ENCODE peak calls at places on chromosome 1, in nine cellular contexts. K is heart right ventricle, J is heart left ventricle, H is mammary epithelial cell, C is RWPE1, U is bronchial epithelial cell, D is cardiac muscle cell, Q is tibial artery, E is Calu3. I is an unnamed sample.

GRCh38 chr1:161936786-161937185 is 86.9 kb downstream of the OLFML2B start:
- DNase-seq in K (no peak), J (no peak), H (no peak), C (no peak), U (peak), D (no peak), Q (no peak), E (no peak), I (no peak)

GRCh38 chr1:43932786-43933385 is 715 bp upstream of the ARTN start:
- DNase-seq in K (no peak), J (no peak), H (peak), C (peak), U (peak), D (no peak), Q (no peak), E (no peak), I (no peak)

GRCh38 chr1:25727026-25727818 is 72.8 kb upstream of the SELENON start:
- DNase-seq in K (no peak), J (no peak), H (no peak), C (no peak), U (no peak), D (no peak), Q (no peak), E (no peak), I (no peak)

GRCh38 chr1:15311886-15312285 is 64.9 kb downstream of the FHAD1 start:
- DNase-seq in K (no peak), J (no peak), H (peak), C (no peak), U (no peak), D (no peak), Q (no peak), E (no peak), I (no peak)

GRCh38 chr1:117664314-117664713 is 58.5 kb downstream of the TENT5C start:
- DNase-seq in K (no peak), J (no peak), H (no peak), C (no peak), U (no peak), D (no peak), Q (no peak), E (no peak), I (no peak)

GRCh38 chr1:116374340-116375164 is 1.5 kb downstream of the ATP1A1 start:
- DNase-seq in K (no peak), J (no peak), H (peak), C (no peak), U (no peak), D (peak), Q (no peak), E (no peak), I (peak)

GRCh38 chr1:27726173-27726793 is 522 bp downstream of the FAM76A start:
- DNase-seq in K (peak), J (peak), H (peak), C (peak), U (peak), D (peak), Q (peak), E (peak), I (peak)

GRCh38 chr1:52771384-52771783 is 45.1 kb downstream of the ZYG11B start:
- DNase-seq in K (no peak), J (no peak), H (no peak), C (no peak), U (no peak), D (no peak), Q (no peak), E (no peak), I (no peak)

GRCh38 chr1:201647094-201647493 is 108.2 kb downstream of the NAV1 start:
- DNase-seq in K (no peak), J (no peak), H (no peak), C (no peak), U (no peak), D (peak), Q (no peak), E (no peak), I (no peak)

GRCh38 chr1:42983675-42984074 is 25.0 kb upstream of the SLC2A1 start:
- DNase-seq in K (no peak), J (no peak), H (no peak), C (no peak), U (no peak), D (no peak), Q (no peak), E (no peak), I (no peak)

GRCh38 chr1:37792943-37793686 is 532 bp upstream of the MANEAL start:
- DNase-seq in K (no peak), J (no peak), H (no peak), C (no peak), U (no peak), D (no peak), Q (no peak), E (no peak), I (no peak)

GRCh38 chr1:13702425-13703127 is 2.6 kb downstream of the PRDM2 start:
- DNase-seq in K (no peak), J (no peak), H (no peak), C (no peak), U (no peak), D (no peak), Q (no peak), E (no peak), I (no peak)
- TF ChIP-seq CTCF in K (no peak), J (no peak), H (no peak), C (no peak), U (no peak), D (no peak), Q (no peak), E (no peak), I (no peak)

GRCh38 chr1:112674986-112675727 is 698 bp downstream of the MOV10 start:
- DNase-seq in K (peak), J (peak), H (peak), C (peak), U (no peak), D (peak), Q (peak), E (peak), I (peak)
- TF ChIP-seq CTCF in K (no peak), J (no peak), H (no peak), C (peak), U (peak), D (no peak), Q (peak), E (no peak), I (no peak)

DNA sequence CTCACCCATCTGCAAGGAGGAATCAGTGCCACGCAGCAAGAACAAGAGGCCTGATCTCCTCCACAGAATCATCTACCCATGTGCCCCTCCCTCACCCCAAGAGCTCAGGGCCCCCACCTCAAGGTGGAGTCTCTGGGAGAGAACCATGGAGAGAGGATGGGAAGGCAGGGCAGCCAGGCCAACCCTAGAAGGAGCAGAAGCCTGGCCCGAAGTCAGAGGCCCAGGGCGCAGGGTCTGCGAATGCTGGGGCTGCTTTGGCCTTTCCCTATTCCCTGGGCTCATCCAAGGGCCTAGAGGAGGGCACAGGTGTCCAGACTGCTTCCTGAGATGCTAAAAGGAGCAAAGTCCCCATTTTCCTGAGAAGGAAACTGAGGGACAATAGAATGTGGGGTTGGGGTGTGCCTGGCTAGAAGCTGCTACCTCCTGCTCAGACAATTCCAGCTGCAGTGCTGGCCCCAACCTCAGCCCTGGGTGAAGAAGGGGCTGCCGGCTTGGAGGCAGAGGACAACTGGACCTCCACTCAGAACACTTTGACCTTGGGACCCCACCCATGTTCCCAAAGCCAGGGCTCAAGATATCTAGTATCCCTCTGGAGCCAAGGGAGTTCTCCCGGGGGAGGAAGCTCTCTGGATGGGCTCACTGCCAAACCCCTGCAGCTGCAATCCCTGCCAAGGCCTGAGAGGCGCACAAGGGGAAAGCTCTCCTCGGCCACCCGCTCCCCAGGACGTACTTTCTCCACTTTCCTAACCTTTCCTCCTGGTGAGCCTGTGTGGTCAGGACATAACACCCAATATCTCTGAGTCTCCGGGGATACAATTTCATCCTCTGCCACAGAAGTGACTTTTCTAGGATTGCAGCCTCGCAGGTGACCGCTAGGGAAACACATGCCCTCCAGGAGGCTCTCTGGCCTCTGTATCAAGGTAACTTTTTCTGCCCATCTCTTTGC is 16.6 kb upstream of the LEMD1 start:
- DNase-seq in K (peak), J (peak), H (peak), C (peak), U (peak), D (peak), Q (peak), E (peak), I (peak)
- TF ChIP-seq CTCF in K (peak), J (peak), H (peak), C (peak), U (peak), D (peak), Q (peak), E (peak), I (no peak)

GRCh38 chr1:50332941-50333594 is 90.2 kb downstream of the DMRTA2 start:
- DNase-seq in K (peak), J (peak), H (peak), C (peak), U (no peak), D (peak), Q (no peak), E (peak), I (peak)
- TF ChIP-seq CTCF in K (peak), J (peak), H (peak), C (peak), U (peak), D (peak), Q (peak), E (peak), I (peak)

I was measured in mesothelial cell of epicardium.